ENCODE peak calls at places on chromosomes 12 and 14, in five cellular contexts. One of them, this sample, is unnamed.

GRCh38 chr12:112740387-112740934 is 51.1 kb upstream of the RPH3A start:
- DNase-seq in hepatic stellate cell: no peak
- DNase-seq in heart left ventricle: no peak
- DNase-seq in stomach: no peak
- DNase-seq in T-helper 2 cell: no peak
- DNase-seq in this sample: no peak

GRCh38 chr12:113066806-113067400 is 10.4 kb downstream of the DTX1 start:
- DNase-seq in heart left ventricle: no peak
- DNase-seq in hepatic stellate cell: no peak
- DNase-seq in T-helper 2 cell: no peak
- DNase-seq in stomach: no peak
- DNase-seq in this sample: no peak

GRCh38 chr14:69312608-69313007 is 52.6 kb downstream of the GALNT16 start:
- DNase-seq in hepatic stellate cell: no peak
- DNase-seq in stomach: no peak
- DNase-seq in heart left ventricle: peak; percentile 15
- DNase-seq in T-helper 2 cell: no peak
- DNase-seq in this sample: no peak

GRCh38 chr14:33493990-33494389 is 456.9 kb downstream of the EGLN3 start:
- DNase-seq in hepatic stellate cell: no peak
- DNase-seq in T-helper 2 cell: no peak
- DNase-seq in stomach: no peak
- DNase-seq in heart left ventricle: no peak
- DNase-seq in this sample: no peak

GRCh38 chr12:123767613-123768012 is 5.5 kb downstream of the DNAH10 start:
- DNase-seq in hepatic stellate cell: no peak
- DNase-seq in T-helper 2 cell: no peak
- DNase-seq in heart left ventricle: no peak
- DNase-seq in stomach: no peak
- DNase-seq in this sample: no peak

GRCh38 chr14:99479903-99480855 is 480 bp downstream of the SETD3 start:
- DNase-seq in heart left ventricle: peak; percentile 67
- DNase-seq in T-helper 2 cell: peak; percentile 18
- DNase-seq in hepatic stellate cell: peak; percentile 62
- DNase-seq in stomach: peak; percentile 54
- DNase-seq in this sample: peak; percentile 36

GRCh38 chr14:103456167-103456835 is 66.3 kb downstream of the CKB start:
- DNase-seq in T-helper 2 cell: no peak
- DNase-seq in hepatic stellate cell: no peak
- DNase-seq in heart left ventricle: no peak
- DNase-seq in stomach: no peak
- DNase-seq in this sample: no peak

GRCh38 chr12:81797100-81797499 is 38.0 kb upstream of the PPFIA2 start:
- DNase-seq in hepatic stellate cell: no peak
- DNase-seq in heart left ventricle: no peak
- DNase-seq in T-helper 2 cell: no peak
- DNase-seq in stomach: no peak
- DNase-seq in this sample: peak; percentile 4

GRCh38 chr14:29320261-29320660 is 553.7 kb downstream of the FOXG1 start:
- DNase-seq in T-helper 2 cell: no peak
- DNase-seq in hepatic stellate cell: no peak
- DNase-seq in stomach: no peak
- DNase-seq in heart left ventricle: no peak
- DNase-seq in this sample: no peak

GRCh38 chr14:30227436-30227835 is 299.8 kb upstream of the PRKD1 start:
- DNase-seq in stomach: no peak
- DNase-seq in heart left ventricle: no peak
- DNase-seq in T-helper 2 cell: no peak
- DNase-seq in hepatic stellate cell: no peak
- DNase-seq in this sample: no peak

GRCh38 chr14:24366664-24367505 is 1.1 kb upstream of the NFATC4 start:
- DNase-seq in heart left ventricle: peak; percentile 93
- DNase-seq in T-helper 2 cell: no peak
- DNase-seq in stomach: peak; percentile 93
- DNase-seq in hepatic stellate cell: peak; percentile 84
- DNase-seq in this sample: peak; percentile 66

GRCh38 chr14:26138764-26139445 is 458.9 kb downstream of the NOVA1 start:
- DNase-seq in hepatic stellate cell: no peak
- DNase-seq in T-helper 2 cell: no peak
- DNase-seq in heart left ventricle: no peak
- DNase-seq in stomach: no peak
- DNase-seq in this sample: no peak

GRCh38 chr12:58416211-58416610 is 474.8 kb downstream of the ATP23 start:
- DNase-seq in T-helper 2 cell: no peak
- DNase-seq in heart left ventricle: no peak
- DNase-seq in stomach: no peak
- DNase-seq in hepatic stellate cell: peak; percentile 38
- DNase-seq in this sample: no peak

GRCh38 chr12:12611512-12612306 is at the start of gene CREBL2:
- DNase-seq in hepatic stellate cell: peak; percentile 90
- DNase-seq in stomach: peak; percentile 92
- DNase-seq in T-helper 2 cell: peak; percentile 76
- DNase-seq in heart left ventricle: peak; percentile 94
- DNase-seq in this sample: peak; percentile 78

GRCh38 chr14:22558221-22558913 is 30.7 kb downstream of the DAD1 start:
- DNase-seq in heart left ventricle: no peak
- DNase-seq in stomach: no peak
- DNase-seq in T-helper 2 cell: peak; percentile 41
- DNase-seq in hepatic stellate cell: no peak
- DNase-seq in this sample: no peak

GRCh38 chr14:98136420-98136819 is 1135.6 kb downstream of the BCL11B start:
- DNase-seq in hepatic stellate cell: no peak
- DNase-seq in stomach: no peak
- DNase-seq in heart left ventricle: no peak
- DNase-seq in T-helper 2 cell: no peak
- DNase-seq in this sample: no peak

GRCh38 chr12:53733051-53733812 is 6.0 kb upstream of the CALCOCO1 start:
- DNase-seq in hepatic stellate cell: peak; percentile 52
- DNase-seq in T-helper 2 cell: no peak
- DNase-seq in stomach: no peak
- DNase-seq in heart left ventricle: no peak
- DNase-seq in this sample: no peak

GRCh38 chr12:6532051-6532926 is 2.0 kb upstream of the GAPDH start:
- DNase-seq in heart left ventricle: no peak
- DNase-seq in stomach: peak; percentile 55
- DNase-seq in hepatic stellate cell: peak; percentile 96
- DNase-seq in T-helper 2 cell: peak; percentile 79
- DNase-seq in this sample: peak; percentile 74

GRCh38 chr12:128288896-128289295 is 21.9 kb downstream of the TMEM132C start:
- DNase-seq in heart left ventricle: no peak
- DNase-seq in T-helper 2 cell: no peak
- DNase-seq in stomach: no peak
- DNase-seq in hepatic stellate cell: no peak
- DNase-seq in this sample: no peak

GRCh38 chr12:101459642-101460346 is 15.3 kb upstream of the SPIC start:
- DNase-seq in stomach: peak; percentile 46
- DNase-seq in hepatic stellate cell: no peak
- DNase-seq in heart left ventricle: no peak
- DNase-seq in T-helper 2 cell: no peak
- DNase-seq in this sample: no peak

This sample was measured in K562.